ENCODE peak calls at places on chromosomes 11 and 22, in five cellular contexts. N, M, O, J and U are unnamed samples. For H3K27me3, the result is how much of the 10 kb centered on the place peaks cover.

GRCh38 chr11:107545101-107545514 is 20.4 kb downstream of the ALKBH8 start:
- DNase-seq in N (no peak), M (no peak), J (no peak), O (no peak), U (no peak)

GRCh38 chr11:6617315-6617781 is 1.9 kb downstream of the TPP1 start:
- DNase-seq in M (no peak), O (no peak), N (no peak), J (no peak), U (no peak)

GRCh38 chr11:18046116-18046777 is at the start of gene TPH1:
- DNase-seq in M (no peak), J (peak), O (peak), N (peak), U (peak)

GRCh38 chr11:36177837-36178236 is 111.4 kb downstream of the COMMD9 start:
- DNase-seq in N (no peak), O (no peak), M (no peak), J (no peak), U (no peak)

GRCh38 chr11:111777094-111778046 is 11.2 kb upstream of the PPP2R1B start:
- DNase-seq in J (no peak), N (no peak), M (no peak), O (no peak), U (no peak)

GRCh38 chr22:42603427-42603826 is 11.3 kb downstream of the POLDIP3 start:
- DNase-seq in M (no peak), N (no peak), O (no peak), J (no peak), U (no peak)

GRCh38 chr22:20054034-20054427 is 26.0 kb upstream of the DGCR8 start:
- DNase-seq in M (no peak), J (no peak), N (no peak), O (no peak), U (no peak)

GRCh38 chr11:77454867-77455655 is 18.8 kb downstream of the PAK1 start:
- DNase-seq in M (no peak), O (no peak), N (no peak), J (no peak), U (no peak)

GRCh38 chr22:39574779-39575551 is 4.4 kb downstream of the CACNA1I start:
- DNase-seq in N (peak), J (no peak), M (no peak), O (no peak), U (no peak)

GRCh38 chr11:5837695-5838094 is 4.0 kb downstream of the OR52E6 start:
- DNase-seq in M (no peak), N (no peak), O (no peak), J (no peak), U (no peak)

GRCh38 chr11:122180435-122180834 is 64.4 kb upstream of the BLID start:
- DNase-seq in M (no peak), N (peak), J (peak), O (no peak), U (no peak)

GRCh38 chr22:37640591-37641250 is 1.3 kb downstream of the SH3BP1 start:
- DNase-seq in N (no peak), J (no peak), O (no peak), M (no peak), U (no peak)

GRCh38 chr22:38741576-38741975 is 14.2 kb downstream of the SUN2 start:
- DNase-seq in J (no peak), M (no peak), N (no peak), O (no peak), U (no peak)

GRCh38 chr11:76047231-76047630 is 159.1 kb downstream of the WNT11 start:
- DNase-seq in O (no peak), N (no peak), M (no peak), J (no peak), U (no peak)

GRCh38 chr11:21774212-21774611 is 418.7 kb upstream of the ANO5 start:
- DNase-seq in O (no peak), M (no peak), N (peak), J (peak), U (peak)

GRCh38 chr11:71065794-71066193 is 186.6 kb downstream of the SHANK2 start:
- DNase-seq in J (no peak), M (no peak), O (no peak), N (no peak), U (no peak)

GRCh38 chr11:126718319-126718718 is 282.3 kb downstream of the KIRREL3 start:
- DNase-seq in J (no peak), M (no peak), O (no peak), N (no peak), U (no peak)

GRCh38 chr11:14907411-14908213 is 15.6 kb upstream of the CYP2R1 start:
- DNase-seq in J (peak), N (peak), O (peak), M (peak), U (peak)

GRCh38 chr22:24230911-24231656 is 13.8 kb downstream of the GGT5 start:
- DNase-seq in O (peak), J (no peak), N (no peak), M (no peak), U (no peak)

GRCh38 chr11:59192446-59193020 is 20.2 kb downstream of the MPEG1 start:
- DNase-seq in M (no peak), J (no peak), O (no peak), N (no peak), U (no peak)

GRCh38 chr22:29383740-29384139 is 4.6 kb downstream of the AP1B1 start:
- DNase-seq in N (no peak), J (no peak), O (no peak), M (no peak), U (no peak)

GRCh38 chr11:44308256-44308922 is 1.6 kb downstream of the ALX4 start:
- DNase-seq in J (no peak), M (no peak), O (no peak), N (no peak), U (no peak)

GRCh38 chr11:44310198-44310455 is 188 bp upstream of the ALX4 start:
- DNase-seq in O (no peak), N (no peak), J (no peak), M (no peak), U (no peak)

GRCh38 chr11:44310456-44311272 is 725 bp upstream of the ALX4 start:
- DNase-seq in M (no peak), O (no peak), N (no peak), J (no peak), U (no peak)

GRCh38 chr11:44308923-44309482 is 936 bp downstream of the ALX4 start:
- DNase-seq in N (no peak), O (no peak), M (no peak), J (no peak), U (no peak)

GRCh38 chr11:44309483-44310197 is at the start of gene ALX4:
- DNase-seq in O (no peak), M (no peak), J (no peak), N (no peak), U (peak)
- H3K27me3 ChIP-seq in O (under half), M (half or more), J (under half), N (half or more), U (half or more)

GRCh38 chr11:28559497-28559896 is 451.3 kb downstream of the METTL15 start:
- DNase-seq in J (no peak), M (no peak), N (no peak), O (no peak), U (no peak)
- H3K27me3 ChIP-seq in J (under half), M (under half), N (under half), O (under half), U (under half)

GRCh38 chr11:67522338-67522737 is 908 bp downstream of the CABP2 start:
- DNase-seq in O (no peak), J (no peak), M (no peak), N (no peak), U (no peak)
- H3K27me3 ChIP-seq in O (under half), J (under half), M (under half), N (under half), U (under half)

DNA sequence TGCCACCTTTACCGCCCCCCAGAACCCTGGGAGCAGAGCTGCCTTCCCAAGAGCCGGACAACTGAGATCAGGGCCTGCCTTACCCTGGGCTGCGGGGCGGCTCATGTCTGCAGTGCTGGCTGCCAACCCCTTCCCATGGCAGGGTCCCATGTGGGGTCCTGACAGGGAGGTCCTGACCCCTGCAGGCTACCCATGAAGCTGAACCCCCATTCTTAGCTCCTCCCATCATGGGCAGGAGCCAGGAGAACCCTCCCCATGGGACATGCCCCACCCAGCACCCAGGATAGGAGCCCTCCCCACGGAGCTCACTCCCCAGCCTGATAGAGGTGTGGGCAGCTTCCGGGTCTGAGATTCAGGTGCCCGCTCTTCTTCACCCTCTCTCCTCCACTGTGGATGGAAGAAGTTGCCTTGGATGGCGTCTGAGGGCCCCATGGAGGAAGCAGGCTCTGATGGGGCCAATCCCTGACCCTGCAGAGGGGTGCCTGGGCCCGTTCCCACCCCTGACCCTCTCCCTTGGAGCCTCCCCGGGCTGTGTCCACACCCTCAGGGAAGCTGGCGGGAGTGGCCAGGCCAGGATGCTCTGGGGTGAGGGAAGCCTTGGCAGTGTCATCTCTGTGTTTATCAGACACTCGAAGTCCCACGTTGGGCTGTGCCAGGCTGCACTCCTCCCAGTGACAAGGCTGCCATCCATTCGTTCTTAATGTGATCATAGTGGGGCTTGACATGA is 1508.2 kb downstream of the BRD1 start:
- DNase-seq in O (peak), J (peak), M (no peak), N (no peak), U (no peak)
- H3K27me3 ChIP-seq in O (under half), J (under half), M (under half), N (under half), U (under half)

GRCh38 chr22:45971389-45972028 is 5.5 kb downstream of the WNT7B start:
- DNase-seq in J (no peak), N (no peak), O (no peak), M (no peak), U (no peak)

GRCh38 chr22:45969801-45970464 is 7.0 kb downstream of the WNT7B start:
- DNase-seq in J (no peak), O (no peak), N (no peak), M (no peak), U (no peak)

GRCh38 chr22:45972091-45972867 is 4.7 kb downstream of the WNT7B start:
- DNase-seq in J (no peak), O (no peak), M (no peak), N (no peak), U (no peak)

GRCh38 chr22:45969414-45969799 is 7.6 kb downstream of the WNT7B start:
- DNase-seq in J (no peak), N (no peak), M (no peak), O (no peak), U (no peak)

GRCh38 chr22:45970709-45971388 is 6.1 kb downstream of the WNT7B start:
- DNase-seq in M (no peak), O (no peak), N (no peak), J (no peak), U (no peak)
- H3K27me3 ChIP-seq in M (half or more), O (under half), N (half or more), J (under half), U (half or more)